ENCODE peak calls at places on chromosomes 16 and 17, in four cellular contexts. X, C, W and B are unnamed samples.

GRCh38 chr17:72974605-72975232 is 117.8 kb downstream of the SLC39A11 start:
- DNase-seq in X (no peak), C (no peak), W (no peak), B (no peak)

GRCh38 chr17:77571562-77571981 is 386.9 kb upstream of the TNRC6C start:
- DNase-seq in X (no peak), C (no peak), W (no peak), B (peak; percentile 66)

GRCh38 chr17:58338454-58338841 is 9.9 kb upstream of the TSPOAP1 start:
- DNase-seq in X (no peak), C (no peak), W (no peak), B (no peak)

GRCh38 chr16:86783626-86784266 is 205.4 kb downstream of the FOXL1 start:
- DNase-seq in X (no peak), C (no peak), W (peak; percentile 56), B (no peak)

GRCh38 chr17:10198509-10199249 is at the start of gene GAS7:
- DNase-seq in X (peak; percentile 11), C (no peak), W (peak; percentile 64), B (peak; percentile 49)

GRCh38 chr16:49332589-49333267 is 40.9 kb upstream of the C16orf78 start:
- DNase-seq in X (no peak), C (no peak), W (no peak), B (no peak)

GRCh38 chr16:647173-647902 is 1.8 kb upstream of the WDR90 start:
- DNase-seq in X (no peak), C (no peak), W (no peak), B (no peak)

GRCh38 chr16:30756781-30757100 is 5.1 kb downstream of the CFAP119 start:
- DNase-seq in X (no peak), C (no peak), W (no peak), B (no peak)

GRCh38 chr16:56231-56927 is 2.8 kb downstream of the SNRNP25 start:
- DNase-seq in X (no peak), C (no peak), W (no peak), B (no peak)